ENCODE peak calls at places on chromosomes 4 and X, in six cellular contexts. T, Z, P, D, Y and B are unnamed samples.

GRCh38 chr4:159014896-159015295 is 88.0 kb upstream of the RAPGEF2 start:
- DNase-seq in Z (no peak), T (no peak), Y (no peak), D (no peak), P (no peak), B (no peak)

GRCh38 chr4:63786181-63786580 is 623.1 kb downstream of the TECRL start:
- DNase-seq in T (no peak), P (no peak), Z (no peak), D (no peak), Y (no peak), B (no peak)

GRCh38 chr4:129822708-129823504 is 727.0 kb downstream of the C4orf33 start:
- DNase-seq in Y (no peak), P (peak), T (peak), D (no peak), Z (no peak), B (no peak)

GRCh38 chr4:105661028-105661427 is 47.5 kb downstream of the INTS12 start:
- DNase-seq in T (no peak), D (no peak), Z (no peak), Y (no peak), P (no peak), B (no peak)

GRCh38 chr4:100190643-100191600 is 654 bp upstream of the DDIT4L start:
- DNase-seq in T (peak), D (peak), Z (peak), P (peak), Y (no peak), B (peak)

GRCh38 chr4:124018383-124019317 is 622.1 kb downstream of the SPRY1 start:
- DNase-seq in Y (no peak), D (no peak), P (peak), Z (no peak), T (peak), B (peak)

GRCh38 chr4:102299708-102300107 is 45.6 kb downstream of the SLC39A8 start:
- DNase-seq in T (peak), D (peak), Z (peak), P (peak), Y (no peak), B (peak)

GRCh38 chr4:152307669-152308068 is 228.2 kb downstream of the FBXW7 start:
- DNase-seq in Y (no peak), Z (no peak), P (no peak), D (no peak), T (no peak), B (no peak)

GRCh38 chrX:39559229-39559628 is 538.5 kb downstream of the BCOR start:
- DNase-seq in D (no peak), P (no peak), Z (no peak), T (no peak), Y (no peak), B (peak)

GRCh38 chr4:155478336-155478825 is 101.6 kb upstream of the MAP9 start:
- DNase-seq in Z (no peak), D (no peak), T (no peak), P (no peak), Y (no peak), B (peak)

GRCh38 chr4:4308800-4309441 is 18.9 kb downstream of the ZBTB49 start:
- DNase-seq in P (no peak), Z (no peak), D (no peak), Y (no peak), T (peak), B (peak)

GRCh38 chr4:25862411-25863346 is at the start of gene SEL1L3:
- DNase-seq in Y (peak), P (no peak), Z (peak), T (no peak), D (peak), B (no peak)

GRCh38 chr4:7034262-7035081 is 8.7 kb upstream of the TADA2B start:
- DNase-seq in P (peak), Y (no peak), D (no peak), T (peak), Z (no peak), B (peak)

GRCh38 chr4:10333942-10334341 is 123.3 kb downstream of the ZNF518B start:
- DNase-seq in T (no peak), Z (peak), D (no peak), P (peak), Y (peak), B (no peak)

GRCh38 chr4:13511101-13511500 is 27.0 kb upstream of the RAB28 start:
- DNase-seq in Y (no peak), T (peak), Z (no peak), D (no peak), P (no peak), B (no peak)

GRCh38 chrX:71128166-71128833 is 9.9 kb downstream of the MED12 start:
- DNase-seq in Y (no peak), Z (no peak), T (peak), D (no peak), P (no peak), B (peak)

GRCh38 chrX:9153299-9153698 is 119.4 kb upstream of the FAM9B start:
- DNase-seq in T (peak), D (no peak), Y (no peak), Z (no peak), P (no peak), B (peak)

GRCh38 chr4:75985116-75985515 is 5.6 kb downstream of the SDAD1 start:
- DNase-seq in Y (no peak), Z (no peak), D (no peak), T (peak), P (no peak), B (peak)

GRCh38 chrX:122641826-122642225 is 542.3 kb upstream of the GRIA3 start:
- DNase-seq in D (no peak), T (no peak), Z (no peak), P (no peak), Y (no peak), B (no peak)
- H2BK15ac ChIP-seq in D (no peak), T (no peak), Z (no peak), P (no peak), Y (no peak), B (no peak)

GRCh38 chr4:20838476-20838875 is 138.2 kb downstream of the PACRGL start:
- DNase-seq in T (no peak), Y (no peak), P (no peak), D (no peak), Z (no peak), B (no peak)
- H2BK15ac ChIP-seq in T (no peak), Y (no peak), P (no peak), D (no peak), Z (no peak), B (no peak)

GRCh38 chr4:125390126-125390525 is 75.4 kb downstream of the FAT4 start:
- DNase-seq in D (no peak), T (peak), Z (no peak), P (no peak), Y (no peak), B (peak)

GRCh38 chr4:125388653-125389052 is 73.9 kb downstream of the FAT4 start:
- DNase-seq in Y (no peak), D (no peak), Z (no peak), P (no peak), T (peak), B (peak)

GRCh38 chr4:125392683-125393082 is 77.9 kb downstream of the FAT4 start:
- DNase-seq in P (no peak), Z (no peak), Y (no peak), D (no peak), T (no peak), B (no peak)

GRCh38 chr4:125389713-125390112 is 75.0 kb downstream of the FAT4 start:
- DNase-seq in P (peak), T (peak), Z (no peak), Y (no peak), D (no peak), B (peak)

DNA sequence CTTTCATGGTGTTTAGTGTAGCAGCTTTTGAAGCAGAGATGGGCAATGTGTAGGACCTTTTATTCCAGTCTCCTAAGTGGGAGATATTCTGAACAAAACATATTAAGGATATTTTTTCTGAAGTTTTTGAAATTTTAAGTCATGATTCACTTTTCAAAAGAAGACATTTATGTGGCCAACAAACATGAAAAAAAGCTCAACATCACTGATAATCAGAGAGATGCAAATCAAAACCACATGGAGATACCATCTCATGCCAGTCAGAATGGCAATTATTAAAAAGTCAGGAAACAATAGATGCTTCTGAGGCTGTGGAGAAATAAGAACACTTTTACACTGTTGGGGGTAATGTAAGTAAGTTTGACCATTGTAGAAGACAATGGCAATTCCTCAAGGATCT is 76.0 kb downstream of the FAT4 start:
- DNase-seq in Y (no peak), T (no peak), D (no peak), P (no peak), Z (no peak), B (no peak)
- H2BK15ac ChIP-seq in Y (no peak), T (no peak), D (no peak), P (no peak), Z (no peak), B (peak)

GRCh38 chr4:87851955-87852354 is 19.2 kb downstream of the MEPE start:
- DNase-seq in T (no peak), D (no peak), P (no peak), Y (no peak), Z (no peak), B (no peak)
- H2BK15ac ChIP-seq in T (no peak), D (no peak), P (no peak), Y (no peak), Z (no peak), B (no peak)

GRCh38 chr4:38255572-38255971 is 295.4 kb downstream of the PTTG2 start:
- DNase-seq in D (no peak), T (no peak), P (no peak), Y (no peak), Z (no peak), B (no peak)
- H2BK15ac ChIP-seq in D (no peak), T (no peak), P (no peak), Y (no peak), Z (no peak), B (no peak)

GRCh38 chr4:53326535-53326934 is 39.3 kb downstream of the SCFD2 start:
- DNase-seq in T (no peak), Z (no peak), P (no peak), Y (no peak), D (no peak), B (no peak)

GRCh38 chr4:53321151-53321987 is 44.5 kb downstream of the SCFD2 start:
- DNase-seq in Z (no peak), P (no peak), T (peak), D (no peak), Y (no peak), B (peak)

GRCh38 chr4:53321988-53322289 is 43.9 kb downstream of the SCFD2 start:
- DNase-seq in P (no peak), Z (no peak), Y (no peak), T (no peak), D (no peak), B (no peak)

GRCh38 chr4:53322696-53323095 is 43.2 kb downstream of the SCFD2 start:
- DNase-seq in T (no peak), Y (no peak), P (no peak), Z (no peak), D (no peak), B (no peak)
- H2BK15ac ChIP-seq in T (no peak), Y (no peak), P (no peak), Z (no peak), D (no peak), B (peak)